ENCODE peak calls at places on chromosomes 2 and 18, in five cellular contexts. J is GM12878, S is endothelial cell of umbilical vein, H is suprapubic skin, M is IMR-90. L is an unnamed sample. For H3K4me1, the result is how much of the 10 kb centered on the place peaks cover.

GRCh38 chr2:49240608-49241007 is 86.3 kb upstream of the FSHR start:
- DNase-seq in S (no peak), H (no peak), M (peak), J (no peak), L (no peak)

GRCh38 chr2:237170017-237170416 is 84.3 kb downstream of the COPS8 start:
- DNase-seq in H (no peak), S (no peak), M (peak), J (no peak), L (no peak)

GRCh38 chr2:153105829-153106578 is 372.6 kb downstream of the RPRM start:
- DNase-seq in S (no peak), M (no peak), H (no peak), J (no peak), L (no peak)

GRCh38 chr2:54271236-54271635 is 15.2 kb upstream of the TSPYL6 start:
- DNase-seq in S (no peak), H (no peak), J (no peak), M (no peak), L (no peak)

GRCh38 chr18:79387615-79388014 is 8.1 kb upstream of the NFATC1 start:
- DNase-seq in J (no peak), M (no peak), S (no peak), H (peak), L (no peak)

GRCh38 chr18:48161201-48161910 is 230.9 kb upstream of the SMAD2 start:
- DNase-seq in J (no peak), M (peak), H (peak), S (peak), L (peak)

GRCh38 chr2:19474128-19474527 is 115.7 kb upstream of the OSR1 start:
- DNase-seq in J (peak), M (peak), H (peak), S (no peak), L (no peak)

GRCh38 chr2:144248350-144249034 is 271.4 kb downstream of the ZEB2 start:
- DNase-seq in S (no peak), J (no peak), H (no peak), M (no peak), L (no peak)

GRCh38 chr2:62705859-62706720 is 577 bp downstream of the EHBP1 start:
- DNase-seq in M (peak), H (peak), S (peak), J (no peak), L (no peak)

GRCh38 chr18:80119111-80119510 is 10.0 kb downstream of the ADNP2 start:
- DNase-seq in H (no peak), S (no peak), M (no peak), J (no peak), L (no peak)

GRCh38 chr2:126650994-126651393 is 5.0 kb upstream of the GYPC start:
- DNase-seq in M (no peak), H (no peak), J (no peak), S (no peak), L (no peak)

GRCh38 chr2:127193948-127194267 is 26.2 kb downstream of the CYP27C1 start:
- DNase-seq in M (peak), J (no peak), H (no peak), S (peak), L (no peak)

GRCh38 chr2:10536569-10537133 is 88.5 kb upstream of the ODC1 start:
- DNase-seq in M (no peak), J (no peak), S (no peak), H (no peak), L (no peak)

GRCh38 chr18:10269226-10269625 is 185.2 kb upstream of the APCDD1 start:
- DNase-seq in J (no peak), M (no peak), S (peak), H (no peak), L (no peak)
- H3K4me1 ChIP-seq in J (under half), M (under half), S (under half), H (under half), L (under half)

GRCh38 chr2:101135412-101136296 is 15.5 kb downstream of the TBC1D8 start:
- DNase-seq in H (no peak), M (no peak), S (no peak), J (no peak), L (no peak)
- TF ChIP-seq POLR2A in H (no peak), M (no peak), S (no peak), J (no peak), L (no peak)

GRCh38 chr18:44136326-44136725 is 544.4 kb upstream of the SETBP1 start:
- DNase-seq in J (no peak), M (no peak), H (no peak), S (no peak), L (no peak)

GRCh38 chr18:44134447-44134846 is 546.2 kb upstream of the SETBP1 start:
- DNase-seq in H (no peak), J (no peak), S (no peak), M (no peak), L (no peak)

GRCh38 chr18:44133483-44133882 is 547.2 kb upstream of the SETBP1 start:
- DNase-seq in S (no peak), J (no peak), M (no peak), H (no peak), L (no peak)

GRCh38 chr18:44130365-44130942 is 550.2 kb upstream of the SETBP1 start:
- DNase-seq in S (peak), H (no peak), J (no peak), M (peak), L (no peak)

DNA sequence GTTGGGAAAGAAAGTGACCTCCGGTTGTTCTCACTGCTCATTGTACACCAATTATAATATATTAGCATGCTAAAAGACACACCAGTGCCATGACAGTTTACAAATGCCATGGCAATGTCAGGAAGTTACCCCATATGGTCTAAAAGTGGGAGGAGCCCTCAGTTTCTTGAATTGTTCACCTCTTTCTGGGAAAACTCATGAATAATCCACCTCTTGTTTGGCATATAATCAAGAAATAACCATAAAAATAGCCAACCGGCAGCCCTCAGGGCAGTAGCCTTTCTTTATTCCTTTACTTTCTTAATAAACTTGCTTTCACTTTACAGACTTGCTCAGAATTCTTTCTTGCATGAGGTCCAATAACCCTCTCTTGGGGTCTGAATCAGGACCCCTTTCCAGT is 544.9 kb upstream of the SETBP1 start:
- DNase-seq in H (no peak), J (no peak), S (no peak), M (no peak), L (no peak)
- H3K4me1 ChIP-seq in H (under half), J (under half), S (under half), M (under half), L (under half)

GRCh38 chr18:31101148-31102019 is 837 bp downstream of the DSC2 start:
- DNase-seq in H (peak), J (no peak), M (no peak), S (no peak), L (peak)
- TF ChIP-seq POLR2A in H (no peak), J (no peak), M (no peak), S (no peak), L (no peak)

GRCh38 chr2:28406276-28407096 is 13.8 kb downstream of the FOSL2 start:
- DNase-seq in H (peak), M (peak), S (peak), J (no peak), L (peak)

GRCh38 chr2:28407131-28407975 is 14.7 kb downstream of the FOSL2 start:
- DNase-seq in S (no peak), M (no peak), J (no peak), H (no peak), L (peak)

GRCh38 chr2:28408764-28409599 is 16.3 kb downstream of the FOSL2 start:
- DNase-seq in S (peak), H (no peak), M (peak), J (no peak), L (peak)

GRCh38 chr2:28405537-28405936 is 12.9 kb downstream of the FOSL2 start:
- DNase-seq in M (no peak), H (no peak), S (no peak), J (no peak), L (no peak)

GRCh38 chr2:28407976-28408690 is 15.5 kb downstream of the FOSL2 start:
- DNase-seq in S (no peak), M (no peak), H (no peak), J (no peak), L (no peak)
- H3K4me1 ChIP-seq in S (half or more), M (under half), H (half or more), J (under half), L (half or more)

GRCh38 chr2:195656859-195657633 is at the start of gene SLC39A10:
- DNase-seq in J (peak), S (peak), H (peak), M (peak), L (peak)
- TF ChIP-seq POLR2A in J (peak), S (peak), H (peak), M (peak), L (peak)